ENCODE peak calls at places on chromosome 17, in four cellular contexts. Z is cardiac muscle cell, R is IMR-90, U is fibroblast of lung. N is an unnamed sample.
A peak's percentile ranks its signal among the peaks of the same experiment; 100 is the strongest.

GRCh38 chr17:12637015-12637414 is 28.7 kb upstream of the MYOCD start:
- DNase-seq in R (peak; percentile 99), U (peak; percentile 97), Z (peak; percentile 87), N (no peak)

GRCh38 chr17:73724341-73724740 is 80.1 kb upstream of the SDK2 start:
- DNase-seq in R (no peak), Z (no peak), U (no peak), N (no peak)

GRCh38 chr17:21213491-21214014 is 408 bp downstream of the TMEM11 start:
- DNase-seq in R (no peak), U (no peak), Z (peak; percentile 39), N (no peak)

GRCh38 chr17:74814453-74814852 is 38.3 kb upstream of the NAT9 start:
- DNase-seq in Z (no peak), R (no peak), U (no peak), N (no peak)

GRCh38 chr17:30379303-30380105 is 777 bp downstream of the CPD start:
- DNase-seq in Z (no peak), U (no peak), R (no peak), N (no peak)

GRCh38 chr17:55202906-55203305 is 61.9 kb upstream of the HLF start:
- DNase-seq in U (no peak), R (no peak), Z (no peak), N (no peak)

GRCh38 chr17:11035681-11036080 is 197.8 kb upstream of the PIRT start:
- DNase-seq in R (no peak), U (no peak), Z (no peak), N (no peak)

GRCh38 chr17:48816438-48816773 is 623 bp downstream of the TTLL6 start:
- DNase-seq in R (no peak), Z (no peak), U (no peak), N (no peak)

GRCh38 chr17:3738562-3739295 is 15.0 kb downstream of the HASPIN start:
- DNase-seq in U (peak; percentile 9), Z (no peak), R (peak; percentile 10), N (peak; percentile 35)

DNA sequence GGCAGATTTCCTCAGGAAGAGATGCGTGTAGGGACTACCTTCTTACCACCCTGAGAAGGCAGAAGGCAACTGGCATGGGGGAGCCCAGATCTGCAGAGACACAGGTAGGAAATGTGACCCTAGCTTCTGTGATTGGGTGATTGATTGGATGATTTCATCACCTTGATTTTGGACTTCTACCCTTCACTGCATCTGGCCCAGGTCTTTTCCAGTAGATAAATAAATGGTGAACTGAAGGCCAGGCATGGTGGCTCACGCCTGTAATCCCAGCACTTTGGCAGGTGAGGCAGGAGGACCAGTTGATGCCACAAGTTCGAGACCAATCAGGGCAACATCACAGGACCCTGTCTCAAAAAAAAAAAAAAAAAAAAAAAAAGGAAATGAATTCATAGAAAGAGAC is 14.7 kb upstream of the SMURF2 start:
- DNase-seq in U (no peak), R (no peak), Z (no peak), N (no peak)
- H3K9me3 ChIP-seq in U (no peaks in the 10 kb centered on the region), R (no peaks in the 10 kb centered on the region), Z (no peaks in the 10 kb centered on the region), N (no peaks in the 10 kb centered on the region)

GRCh38 chr17:80908206-80908605 is 83.4 kb upstream of the CHMP6 start:
- DNase-seq in R (no peak), Z (no peak), U (no peak), N (no peak)

GRCh38 chr17:80908776-80909175 is 82.9 kb upstream of the CHMP6 start:
- DNase-seq in R (no peak), U (no peak), Z (no peak), N (no peak)

GRCh38 chr17:80912451-80912850 is 79.2 kb upstream of the CHMP6 start:
- DNase-seq in U (no peak), Z (no peak), R (no peak), N (no peak)

GRCh38 chr17:80909635-80910034 is 82.0 kb upstream of the CHMP6 start:
- DNase-seq in Z (no peak), U (no peak), R (no peak), N (no peak)

GRCh38 chr17:80910043-80910442 is 81.6 kb upstream of the CHMP6 start:
- DNase-seq in R (no peak), Z (no peak), U (no peak), N (no peak)
- H3K9me3 ChIP-seq in R (no peaks in the 10 kb centered on the region), Z (no peaks in the 10 kb centered on the region), U (no peaks in the 10 kb centered on the region), N (no peaks in the 10 kb centered on the region)

GRCh38 chr17:54013117-54013516 is 190.4 kb downstream of the KIF2B start:
- DNase-seq in U (no peak), R (no peak), Z (no peak), N (no peak)
- H3K9me3 ChIP-seq in U (no peaks in the 10 kb centered on the region), R (peaks cover 3% of the 10 kb centered on the region), Z (no peaks in the 10 kb centered on the region), N (no peaks in the 10 kb centered on the region)

DNA sequence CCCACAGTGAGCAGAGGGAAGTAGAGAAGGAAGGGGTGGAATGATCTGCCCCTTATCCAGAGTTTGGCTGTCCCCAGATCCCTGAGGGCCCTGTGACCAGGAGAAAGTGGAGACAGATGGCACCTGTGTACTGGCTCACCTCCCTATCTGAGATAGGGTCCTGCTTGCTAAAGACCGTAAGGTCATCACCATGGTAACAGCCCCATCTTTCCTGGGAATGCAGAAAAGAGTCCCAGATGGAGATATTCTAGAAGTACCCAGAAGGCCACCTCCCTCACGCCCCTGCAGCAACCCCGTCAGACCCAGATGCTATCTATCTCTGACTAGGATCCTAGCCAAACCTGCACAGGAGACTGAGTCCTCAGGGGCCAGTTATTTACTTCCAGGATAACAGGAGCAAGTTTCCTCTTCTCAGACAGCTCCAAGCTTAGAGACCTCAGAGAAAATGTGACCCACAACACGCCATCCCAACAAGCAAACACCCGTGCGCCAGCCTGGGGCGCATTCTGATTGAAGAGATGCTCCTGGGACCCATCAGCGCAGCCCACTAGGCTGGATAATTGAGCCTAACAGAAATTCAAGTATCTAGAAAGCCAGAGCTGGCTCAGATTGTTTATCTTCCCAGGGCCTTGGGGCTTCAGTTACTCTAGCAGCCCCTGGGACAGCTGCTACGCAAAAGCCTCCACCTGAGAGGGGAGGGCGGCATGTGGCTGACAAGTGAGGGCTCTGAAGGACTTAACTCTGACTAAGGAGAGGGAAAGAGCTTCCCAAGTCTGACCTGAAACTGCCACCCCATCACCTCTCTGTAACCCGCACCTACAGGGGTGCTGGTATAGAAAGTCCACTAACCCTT is 1.9 kb downstream of the ORMDL3 start:
- DNase-seq in R (no peak), U (no peak), Z (peak; percentile 16), N (no peak)
- H3K9me3 ChIP-seq in R (no peaks in the 10 kb centered on the region), U (no peaks in the 10 kb centered on the region), Z (no peaks in the 10 kb centered on the region), N (no peaks in the 10 kb centered on the region)

GRCh38 chr17:8474826-8475225 is 39.1 kb downstream of the NDEL1 start:
- DNase-seq in U (no peak), R (no peak), Z (no peak), N (no peak)

GRCh38 chr17:8475227-8475626 is 39.5 kb downstream of the NDEL1 start:
- DNase-seq in R (no peak), Z (no peak), U (no peak), N (no peak)

GRCh38 chr17:8470447-8471047 is 34.9 kb downstream of the NDEL1 start:
- DNase-seq in Z (peak; percentile 45), U (no peak), R (no peak), N (no peak)

GRCh38 chr17:8473451-8474192 is 37.9 kb downstream of the NDEL1 start:
- DNase-seq in Z (no peak), U (no peak), R (no peak), N (no peak)

DNA sequence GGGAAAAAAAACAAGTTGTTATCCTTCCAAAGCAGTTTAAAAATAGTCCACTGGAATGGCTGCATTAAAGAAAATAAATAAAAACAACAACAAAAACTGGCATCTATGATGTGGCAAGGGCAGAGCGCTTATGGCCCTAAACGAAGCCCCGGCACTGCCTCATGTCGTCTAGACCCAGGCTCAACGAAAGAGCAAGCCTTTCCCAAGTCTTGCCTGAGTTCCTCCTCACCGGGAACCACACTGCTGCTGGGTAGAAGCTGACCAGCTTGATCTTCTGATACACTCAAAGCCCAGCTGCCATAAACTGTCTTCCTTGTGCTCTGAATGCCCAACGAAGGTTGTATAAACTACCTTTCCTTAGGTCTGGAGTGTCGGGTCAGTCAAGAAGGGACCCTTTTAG is 37.0 kb downstream of the NDEL1 start:
- DNase-seq in R (no peak), Z (no peak), U (no peak), N (no peak)
- H3K9me3 ChIP-seq in R (no peaks in the 10 kb centered on the region), Z (no peaks in the 10 kb centered on the region), U (no peaks in the 10 kb centered on the region), N (no peaks in the 10 kb centered on the region)

GRCh38 chr17:70318061-70318460 is 148.7 kb downstream of the KCNJ2 start:
- DNase-seq in U (peak; percentile 29), Z (no peak), R (peak; percentile 19), N (no peak)
- H3K9me3 ChIP-seq in U (no peaks in the 10 kb centered on the region), Z (no peaks in the 10 kb centered on the region), R (no peaks in the 10 kb centered on the region), N (no peaks in the 10 kb centered on the region)

GRCh38 chr17:53721101-53721500 is 101.6 kb upstream of the KIF2B start:
- DNase-seq in U (peak; percentile 8), Z (no peak), R (peak; percentile 16), N (no peak)

GRCh38 chr17:53722407-53722806 is 100.3 kb upstream of the KIF2B start:
- DNase-seq in R (peak; percentile 98), U (peak; percentile 99), Z (peak; percentile 98), N (no peak)

GRCh38 chr17:53719229-53719628 is 103.5 kb upstream of the KIF2B start:
- DNase-seq in Z (peak; percentile 1), R (no peak), U (no peak), N (no peak)

GRCh38 chr17:53724726-53725125 is 98.0 kb upstream of the KIF2B start:
- DNase-seq in Z (no peak), U (no peak), R (no peak), N (no peak)
- H3K9me3 ChIP-seq in Z (no peaks in the 10 kb centered on the region), U (no peaks in the 10 kb centered on the region), R (peaks cover 5% of the 10 kb centered on the region), N (no peaks in the 10 kb centered on the region)

GRCh38 chr17:16944334-16945140 is 27.4 kb downstream of the TNFRSF13B start:
- DNase-seq in Z (no peak), U (no peak), R (no peak), N (no peak)
- H3K9me3 ChIP-seq in Z (no peaks in the 10 kb centered on the region), U (no peaks in the 10 kb centered on the region), R (peaks cover 9% of the 10 kb centered on the region), N (no peaks in the 10 kb centered on the region)

DNA sequence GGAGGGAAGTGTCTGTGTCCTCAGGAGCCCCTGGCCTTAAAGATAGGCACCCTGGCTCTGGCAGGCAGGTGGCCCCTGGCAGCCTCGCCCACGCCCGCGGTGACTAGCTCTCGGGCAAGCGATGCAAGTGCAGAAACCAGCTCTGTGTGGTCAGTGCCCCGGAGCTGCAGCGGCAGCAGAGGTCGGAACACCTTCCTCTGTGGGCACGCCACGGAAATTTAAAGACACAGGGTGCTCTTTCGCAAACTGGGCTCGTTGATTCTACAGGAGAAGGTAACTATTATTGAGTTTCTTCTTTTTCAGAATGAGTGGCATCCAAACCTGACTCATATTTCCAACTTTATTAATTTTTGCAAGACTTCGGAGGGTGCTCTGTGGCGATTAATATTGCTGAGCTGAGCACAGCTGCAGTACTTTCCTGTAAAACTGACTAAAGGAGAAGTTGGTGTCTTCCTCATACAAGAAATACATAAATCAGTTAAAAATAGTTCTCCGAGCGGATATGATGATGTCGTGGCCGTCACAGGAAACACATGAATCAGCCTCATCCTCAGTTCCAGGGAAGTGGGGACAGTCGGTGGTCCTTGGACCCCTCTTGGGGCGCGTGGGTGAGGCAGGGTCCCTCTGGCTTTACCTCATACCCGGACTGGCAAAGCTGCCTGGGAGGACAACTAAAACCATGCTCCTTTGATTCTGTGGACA is 120.2 kb downstream of the METRNL start:
- DNase-seq in R (peak; percentile 49), Z (no peak), U (no peak), N (no peak)
- H3K9me3 ChIP-seq in R (no peaks in the 10 kb centered on the region), Z (no peaks in the 10 kb centered on the region), U (no peaks in the 10 kb centered on the region), N (no peaks in the 10 kb centered on the region)